ENCODE peak calls at places on chromosomes 2 and 18, in six cellular contexts. V, W, I, B, Y and E are unnamed samples.

GRCh38 chr2:215870088-215870490 is 143.3 kb downstream of the MREG start:
- DNase-seq in V (no peak), I (no peak), Y (no peak), W (no peak), B (no peak), E (no peak)

GRCh38 chr2:19786408-19787058 is 115.2 kb downstream of the TTC32 start:
- DNase-seq in W (no peak), Y (no peak), V (no peak), I (no peak), B (no peak), E (no peak)

GRCh38 chr2:240997856-240998705 is at the start of gene SNED1:
- DNase-seq in B (peak; percentile 93), V (peak; percentile 93), I (peak; percentile 95), W (peak; percentile 65), Y (peak; percentile 93), E (peak; percentile 36)

GRCh38 chr2:174158003-174158402 is 90.3 kb downstream of the OLA1 start:
- DNase-seq in I (no peak), B (no peak), Y (no peak), W (peak; percentile 22), V (no peak), E (no peak)

GRCh38 chr2:20524412-20525040 is 77.7 kb downstream of the RHOB start:
- DNase-seq in W (no peak), I (no peak), B (peak; percentile 74), Y (no peak), V (peak; percentile 55), E (peak; percentile 59)

GRCh38 chr18:46148810-46149209 is 44.6 kb downstream of the HAUS1 start:
- DNase-seq in I (no peak), Y (no peak), V (no peak), W (peak; percentile 32), B (no peak), E (peak; percentile 36)

GRCh38 chr2:64459575-64459974 is 5.6 kb downstream of the LGALSL start:
- DNase-seq in I (no peak), B (no peak), W (no peak), Y (no peak), V (no peak), E (no peak)

GRCh38 chr18:1306641-1307040 is 402.0 kb downstream of the ADCYAP1 start:
- DNase-seq in Y (no peak), I (no peak), W (no peak), V (no peak), B (no peak), E (no peak)

GRCh38 chr2:233938676-233939370 is 21.6 kb downstream of the TRPM8 start:
- DNase-seq in Y (no peak), V (peak; percentile 65), W (no peak), B (no peak), I (no peak), E (no peak)

GRCh38 chr18:55458456-55459238 is 129.3 kb downstream of the TCF4 start:
- DNase-seq in Y (no peak), W (no peak), B (no peak), I (no peak), V (no peak), E (no peak)

GRCh38 chr2:100741880-100742814 is 77.8 kb upstream of the NPAS2 start:
- DNase-seq in V (no peak), I (no peak), W (no peak), B (no peak), Y (no peak), E (no peak)

GRCh38 chr18:75139226-75139911 is 69.6 kb downstream of the PTGR3 start:
- DNase-seq in V (no peak), B (no peak), I (peak; percentile 62), W (no peak), Y (peak; percentile 70), E (no peak)

GRCh38 chr2:130790808-130791616 is 35.7 kb downstream of the AMER3 start:
- DNase-seq in V (no peak), Y (peak; percentile 52), B (no peak), I (no peak), W (no peak), E (no peak)

GRCh38 chr2:223725986-223726970 is 111.1 kb downstream of the AP1S3 start:
- DNase-seq in I (no peak), V (no peak), Y (no peak), B (no peak), W (no peak), E (no peak)

GRCh38 chr2:156513219-156513618 is 77.0 kb downstream of the GPD2 start:
- DNase-seq in Y (no peak), V (no peak), I (no peak), W (no peak), B (no peak), E (no peak)

GRCh38 chr2:98505311-98505808 is 60.7 kb downstream of the INPP4A start:
- DNase-seq in B (peak; percentile 72), I (peak; percentile 86), V (peak; percentile 53), W (peak; percentile 63), Y (peak; percentile 87), E (no peak)

GRCh38 chr2:231922311-231922710 is 3.9 kb downstream of the NPPC start:
- DNase-seq in B (peak; percentile 44), W (no peak), Y (peak; percentile 48), V (no peak), I (no peak), E (no peak)

GRCh38 chr2:196274387-196274809 is 103.0 kb upstream of the STK17B start:
- DNase-seq in W (peak; percentile 38), B (no peak), Y (no peak), I (no peak), V (no peak), E (no peak)

GRCh38 chr2:3647246-3647645 is 10.8 kb upstream of the ALLC start:
- DNase-seq in Y (peak; percentile 42), B (peak; percentile 25), I (peak; percentile 61), W (no peak), V (no peak), E (no peak)

GRCh38 chr2:42424033-42424432 is 63.0 kb upstream of the COX7A2L start:
- DNase-seq in I (no peak), W (no peak), V (no peak), Y (no peak), B (no peak), E (no peak)

GRCh38 chr2:223560704-223561435 is 41.3 kb downstream of the SCG2 start:
- DNase-seq in I (no peak), Y (no peak), W (no peak), B (no peak), V (no peak), E (no peak)

GRCh38 chr2:233252227-233252626 is 754 bp downstream of the ATG16L1 start:
- DNase-seq in V (no peak), Y (no peak), B (no peak), I (no peak), W (no peak), E (no peak)

GRCh38 chr2:50346104-50346503 is 685.8 kb downstream of the NRXN1 start:
- DNase-seq in V (no peak), Y (peak; percentile 56), B (no peak), I (peak; percentile 60), W (no peak), E (no peak)

GRCh38 chr2:27071990-27072830 is 756 bp upstream of the OST4 start:
- DNase-seq in Y (peak; percentile 83), V (peak; percentile 51), W (peak; percentile 47), B (peak; percentile 88), I (no peak), E (peak; percentile 35)

GRCh38 chr2:8303322-8303832 is 378.5 kb upstream of the ID2 start:
- DNase-seq in B (peak; percentile 85), Y (peak; percentile 93), I (peak; percentile 82), V (peak; percentile 47), W (peak; percentile 82), E (peak; percentile 59)

GRCh38 chr2:145546091-145546490 is 1026.2 kb upstream of the ZEB2 start:
- DNase-seq in W (no peak), I (no peak), V (no peak), B (no peak), Y (no peak), E (no peak)

GRCh38 chr2:239532305-239532649 is 131.5 kb upstream of the HDAC4 start:
- DNase-seq in W (no peak), B (no peak), V (no peak), Y (peak; percentile 39), I (no peak), E (no peak)

GRCh38 chr2:105683145-105683544 is 61.6 kb upstream of the NCK2 start:
- DNase-seq in I (no peak), V (no peak), W (no peak), B (no peak), Y (no peak), E (no peak)
- H3K27me3 ChIP-seq in I (no peaks in the 10 kb centered on the region), V (no peaks in the 10 kb centered on the region), W (no peaks in the 10 kb centered on the region), B (no peaks in the 10 kb centered on the region), Y (no peaks in the 10 kb centered on the region), E (no peaks in the 10 kb centered on the region)

GRCh38 chr18:4130734-4131719 is 324.1 kb downstream of the DLGAP1 start:
- DNase-seq in I (no peak), B (no peak), V (no peak), Y (no peak), W (no peak), E (no peak)
- TF ChIP-seq CTCF in I (no peak), B (peak; percentile 20), V (no peak), Y (no peak), W (no peak), E (peak; percentile 46)

DNA sequence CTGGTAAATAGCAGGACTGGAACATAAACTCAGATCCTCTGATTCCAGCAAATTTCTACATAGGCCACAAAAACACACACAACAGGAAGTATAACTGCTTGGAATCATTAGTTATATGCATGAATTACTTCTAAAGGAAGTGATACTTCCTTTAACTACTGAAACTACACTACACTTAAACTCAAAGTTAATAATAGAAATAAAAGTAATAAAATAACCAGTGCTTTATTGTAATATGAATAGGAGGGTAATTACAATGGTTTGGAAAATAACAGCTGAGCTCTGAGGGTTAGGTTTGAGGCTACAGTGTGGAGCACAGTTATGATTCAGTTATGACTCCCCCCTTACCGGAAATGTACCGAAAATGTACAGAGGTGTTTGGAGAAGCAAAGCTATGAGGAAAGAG is 18.5 kb upstream of the POLI start:
- DNase-seq in Y (no peak), V (no peak), W (no peak), B (no peak), I (no peak), E (no peak)
- H3K4me3 ChIP-seq in Y (no peak overlapping the region), V (no peak overlapping the region), W (no peak overlapping the region), B (no peak overlapping the region), I (no peak overlapping the region), E (no peak overlapping the region)

DNA sequence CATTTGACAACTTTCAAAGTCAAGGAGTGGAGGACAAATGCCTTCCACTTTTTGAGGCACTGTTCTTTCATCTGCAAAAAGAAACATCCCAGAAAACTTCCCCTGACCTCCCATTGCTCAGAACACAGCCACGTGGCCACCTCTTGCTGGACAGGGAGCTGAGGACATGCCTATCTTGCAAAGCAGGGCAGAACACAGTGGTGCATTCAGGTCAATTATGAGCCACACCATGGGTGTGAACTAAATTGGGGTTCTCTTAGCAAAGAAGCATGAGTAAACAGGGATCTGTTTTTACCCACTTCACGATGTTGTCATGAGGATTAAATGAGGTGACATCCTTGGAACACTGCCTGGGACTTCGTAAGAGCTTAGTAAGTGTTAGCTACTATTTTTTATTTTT is 25.1 kb downstream of the BMP10 start:
- DNase-seq in Y (no peak), B (no peak), V (no peak), W (no peak), I (no peak), E (no peak)
- H3K27me3 ChIP-seq in Y (no peaks in the 10 kb centered on the region), B (peaks cover 23% of the 10 kb centered on the region), V (no peaks in the 10 kb centered on the region), W (no peaks in the 10 kb centered on the region), I (no peaks in the 10 kb centered on the region), E (no peaks in the 10 kb centered on the region)